ENCODE peak calls at places on chromosomes 2 and 18, in nine cellular contexts. O is psoas muscle, K is IMR-90, C is K562, R is AG09309, M is epithelial cell of esophagus, X is brain microvascular endothelial cell, V is fibroblast of lung, L is PC-9. Y is an unnamed sample.

GRCh38 chr18:61860302-61860701 is 32.5 kb downstream of the RNF152 start:
- DNase-seq in M (no peak), C (no peak), L (no peak), O (no peak), K (peak), V (no peak), X (no peak), R (no peak), Y (peak)

GRCh38 chr2:222239945-222240675 is 58.7 kb downstream of the PAX3 start:
- DNase-seq in K (no peak), R (no peak), C (no peak), V (no peak), L (no peak), M (no peak), X (no peak), O (no peak), Y (no peak)

GRCh38 chr2:171141320-171141719 is 19.4 kb downstream of the TLK1 start:
- DNase-seq in X (peak), V (no peak), M (no peak), K (no peak), R (no peak), C (no peak), O (no peak), L (no peak), Y (no peak)

GRCh38 chr2:235257590-235257989 is 236.3 kb upstream of the AGAP1 start:
- DNase-seq in C (no peak), R (no peak), O (no peak), L (no peak), X (no peak), M (no peak), K (no peak), V (no peak), Y (no peak)

GRCh38 chr2:186503827-186504606 is 18.0 kb downstream of the ZC3H15 start:
- DNase-seq in L (no peak), M (peak), V (peak), O (no peak), R (no peak), C (no peak), X (no peak), K (peak), Y (peak)

GRCh38 chr18:69259282-69259681 is 141.4 kb upstream of the DOK6 start:
- DNase-seq in R (no peak), L (no peak), X (no peak), M (no peak), V (no peak), C (no peak), O (no peak), K (no peak), Y (no peak)

GRCh38 chr2:228771306-228771705 is 499.8 kb downstream of the PID1 start:
- DNase-seq in K (no peak), C (no peak), V (peak), L (no peak), R (no peak), O (no peak), X (no peak), M (no peak), Y (no peak)

GRCh38 chr18:79047556-79048244 is 21.5 kb upstream of the ATP9B start:
- DNase-seq in O (no peak), V (no peak), R (no peak), L (no peak), M (no peak), X (no peak), K (no peak), C (no peak), Y (no peak)

GRCh38 chr2:233996436-233996835 is 54.1 kb upstream of the SPP2 start:
- DNase-seq in K (peak), M (no peak), V (peak), C (no peak), X (no peak), L (no peak), O (no peak), R (no peak), Y (no peak)

GRCh38 chr2:119694470-119694993 is 15.5 kb downstream of the TMEM177 start:
- DNase-seq in M (no peak), X (no peak), L (no peak), V (no peak), C (no peak), R (no peak), O (no peak), K (no peak), Y (no peak)

GRCh38 chr2:240637116-240637900 is 12.0 kb downstream of the GPR35 start:
- DNase-seq in X (no peak), R (no peak), V (no peak), L (no peak), K (no peak), O (no peak), C (no peak), M (no peak), Y (no peak)

GRCh38 chr18:61639886-61640285 is 252.9 kb downstream of the RNF152 start:
- DNase-seq in C (no peak), V (peak), M (no peak), O (no peak), R (no peak), X (no peak), K (peak), L (no peak), Y (no peak)

GRCh38 chr18:27921392-27921791 is 255.5 kb downstream of the CDH2 start:
- DNase-seq in R (no peak), V (no peak), M (no peak), O (no peak), X (no peak), K (no peak), C (no peak), L (no peak), Y (no peak)

GRCh38 chr2:111066062-111066593 is 54.6 kb upstream of the BCL2L11 start:
- DNase-seq in X (no peak), O (no peak), C (no peak), R (no peak), V (no peak), K (no peak), M (no peak), L (no peak), Y (no peak)

GRCh38 chr2:240567872-240568677 is at the start of gene RNPEPL1:
- DNase-seq in O (peak), R (no peak), K (no peak), V (peak), M (peak), X (no peak), C (peak), L (peak), Y (no peak)

GRCh38 chr2:88038263-88039105 is 17.1 kb downstream of the KRCC1 start:
- DNase-seq in L (peak), V (peak), K (peak), O (no peak), X (peak), M (peak), R (peak), C (no peak), Y (peak)

GRCh38 chr18:23924813-23925212 is 89.7 kb upstream of the TTC39C start:
- DNase-seq in R (no peak), V (peak), C (no peak), L (no peak), M (no peak), O (no peak), X (peak), K (peak), Y (peak)

GRCh38 chr18:55233850-55234249 is 274.6 kb upstream of the CCDC68 start:
- DNase-seq in V (no peak), M (no peak), O (no peak), X (peak), K (peak), C (no peak), R (no peak), L (no peak), Y (peak)

GRCh38 chr2:15546297-15547098 is 14.6 kb downstream of the NBAS start:
- DNase-seq in K (no peak), M (no peak), X (no peak), V (no peak), L (no peak), O (no peak), C (no peak), R (no peak), Y (no peak)

GRCh38 chr2:200300065-200300464 is 6.4 kb upstream of the SPATS2L start:
- DNase-seq in V (no peak), K (no peak), C (no peak), R (no peak), X (no peak), L (no peak), O (no peak), M (no peak), Y (no peak)

GRCh38 chr2:9809448-9810088 is 33.7 kb upstream of the TAF1B start:
- DNase-seq in V (no peak), X (no peak), M (peak), C (no peak), L (peak), R (no peak), O (no peak), K (no peak), Y (no peak)

GRCh38 chr2:173749315-173749714 is 215.9 kb downstream of the SP3 start:
- DNase-seq in R (peak), K (peak), M (peak), C (no peak), O (no peak), L (no peak), X (peak), V (peak), Y (peak)

GRCh38 chr18:28175047-28175929 is 1.6 kb downstream of the CDH2 start:
- DNase-seq in O (peak), X (no peak), R (no peak), C (no peak), K (peak), L (no peak), V (no peak), M (peak), Y (peak)

GRCh38 chr2:50345691-50346090 is 686.2 kb downstream of the NRXN1 start:
- DNase-seq in R (no peak), O (no peak), X (no peak), M (no peak), K (no peak), V (no peak), C (no peak), L (no peak), Y (no peak)

GRCh38 chr18:63970803-63971191 is 916 bp downstream of the SERPINB8 start:
- DNase-seq in K (peak), X (no peak), C (no peak), L (peak), M (peak), V (peak), O (peak), R (no peak), Y (no peak)

GRCh38 chr2:50419778-50420177 is 612.2 kb downstream of the NRXN1 start:
- DNase-seq in V (no peak), R (no peak), X (no peak), M (no peak), O (no peak), K (no peak), L (no peak), C (no peak), Y (no peak)

GRCh38 chr2:8543412-8544167 is 138.3 kb upstream of the ID2 start:
- DNase-seq in C (no peak), R (peak), K (peak), L (no peak), X (peak), O (peak), V (peak), M (no peak), Y (peak)

GRCh38 chr2:97774425-97774824 is 61.0 kb downstream of the ZAP70 start:
- DNase-seq in M (no peak), C (peak), V (no peak), K (no peak), R (no peak), L (no peak), O (no peak), X (peak), Y (peak)

GRCh38 chr2:17646096-17646554 is 105.6 kb downstream of the VSNL1 start:
- DNase-seq in C (peak), X (peak), K (peak), L (peak), O (no peak), R (peak), M (peak), V (peak), Y (peak)

GRCh38 chr2:10323535-10323934 is 20.8 kb downstream of the HPCAL1 start:
- DNase-seq in O (no peak), M (no peak), R (no peak), V (no peak), C (no peak), K (no peak), L (no peak), X (no peak), Y (no peak)

GRCh38 chr2:27095745-27096651 is 9.4 kb downstream of the KHK start:
- DNase-seq in R (no peak), V (peak), C (peak), O (peak), K (peak), L (no peak), X (peak), M (peak), Y (peak)

GRCh38 chr18:22311301-22311700 is 106.4 kb downstream of the CTAGE1 start:
- DNase-seq in L (no peak), R (no peak), X (peak), O (no peak), M (no peak), V (peak), K (peak), C (no peak), Y (peak)

GRCh38 chr2:235300368-235301201 is 193.3 kb upstream of the AGAP1 start:
- DNase-seq in M (peak), R (peak), X (peak), O (no peak), L (peak), K (peak), C (no peak), V (peak), Y (peak)

GRCh38 chr2:121377676-121378075 is 92.7 kb upstream of the TFCP2L1 start:
- DNase-seq in M (no peak), C (no peak), K (no peak), R (no peak), X (peak), V (no peak), O (no peak), L (no peak), Y (peak)

GRCh38 chr2:218858671-218859555 is 692 bp upstream of the WNT6 start:
- DNase-seq in X (no peak), V (no peak), L (no peak), C (no peak), M (no peak), O (no peak), K (no peak), R (no peak), Y (no peak)

GRCh38 chr2:61993422-61994024 is 88.0 kb downstream of the COMMD1 start:
- DNase-seq in R (peak), C (peak), V (peak), K (peak), X (peak), O (no peak), M (peak), L (peak), Y (peak)

GRCh38 chr2:39913648-39914456 is 134.8 kb upstream of the THUMPD2 start:
- DNase-seq in K (peak), V (peak), O (no peak), M (peak), L (peak), R (peak), X (peak), C (peak), Y (peak)

GRCh38 chr2:96546797-96547196 is 10.2 kb downstream of the ARID5A start:
- DNase-seq in R (no peak), X (no peak), O (no peak), V (no peak), K (no peak), C (no peak), M (no peak), L (no peak), Y (no peak)

GRCh38 chr2:54454548-54454921 is 1.6 kb upstream of the SPTBN1 start:
- DNase-seq in L (no peak), X (no peak), R (no peak), C (no peak), V (no peak), M (no peak), K (no peak), O (no peak), Y (no peak)
- H3K4me3 ChIP-seq in L (peak), X (no peak), R (no peak), C (no peak), V (no peak), M (no peak), K (no peak), O (peak), Y (no peak)

GRCh38 chr2:232085826-232086425 is 124.4 kb downstream of the DIS3L2 start:
- DNase-seq in L (no peak), M (peak), R (no peak), K (peak), V (no peak), C (no peak), X (peak), O (no peak), Y (no peak)
- TF ChIP-seq CTCF in L (no peak), M (no peak), R (no peak), K (no peak), V (no peak), C (no peak), X (no peak), O (no peak), Y (no peak)

GRCh38 chr18:57550510-57550909 is 36.0 kb downstream of the FECH start:
- DNase-seq in K (no peak), X (no peak), L (no peak), R (no peak), C (no peak), O (no peak), M (no peak), V (no peak), Y (no peak)
- H3K4me3 ChIP-seq in K (no peak), X (no peak), L (no peak), R (no peak), C (no peak), O (no peak), M (no peak), V (no peak), Y (no peak)

GRCh38 chr2:148643998-148644884 is at the start of gene EPC2:
- DNase-seq in O (peak), M (peak), X (peak), V (peak), K (peak), L (peak), C (peak), R (peak), Y (peak)
- TF ChIP-seq CTCF in O (no peak), M (no peak), X (no peak), V (no peak), K (no peak), L (no peak), C (no peak), R (no peak), Y (no peak)

GRCh38 chr2:109287413-109287812 is 158.4 kb downstream of the SH3RF3 start:
- DNase-seq in K (no peak), C (no peak), V (no peak), L (no peak), M (no peak), R (no peak), X (no peak), O (no peak), Y (no peak)
- H3K4me3 ChIP-seq in K (no peak), C (no peak), V (no peak), L (no peak), M (no peak), R (no peak), X (no peak), O (no peak), Y (no peak)

GRCh38 chr2:201984333-201984732 is 49.3 kb upstream of the FZD7 start:
- DNase-seq in L (no peak), V (no peak), M (no peak), R (no peak), X (no peak), C (no peak), O (no peak), K (no peak), Y (no peak)

GRCh38 chr2:201987426-201987825 is 46.2 kb upstream of the FZD7 start:
- DNase-seq in C (no peak), O (no peak), L (no peak), R (no peak), V (no peak), M (no peak), X (no peak), K (no peak), Y (no peak)

GRCh38 chr2:201985740-201986735 is 47.6 kb upstream of the FZD7 start:
- DNase-seq in C (no peak), O (no peak), M (peak), K (peak), V (no peak), R (no peak), X (no peak), L (no peak), Y (no peak)

GRCh38 chr2:201983174-201983573 is 50.5 kb upstream of the FZD7 start:
- DNase-seq in R (no peak), K (no peak), M (no peak), L (no peak), O (no peak), V (no peak), C (no peak), X (no peak), Y (no peak)

GRCh38 chr2:201984800-201985525 is 48.7 kb upstream of the FZD7 start:
- DNase-seq in X (no peak), M (peak), C (no peak), O (no peak), L (no peak), K (no peak), V (no peak), R (no peak), Y (no peak)
- TF ChIP-seq CTCF in X (peak), M (no peak), C (no peak), O (no peak), L (no peak), K (no peak), V (no peak), R (no peak), Y (no peak)

DNA sequence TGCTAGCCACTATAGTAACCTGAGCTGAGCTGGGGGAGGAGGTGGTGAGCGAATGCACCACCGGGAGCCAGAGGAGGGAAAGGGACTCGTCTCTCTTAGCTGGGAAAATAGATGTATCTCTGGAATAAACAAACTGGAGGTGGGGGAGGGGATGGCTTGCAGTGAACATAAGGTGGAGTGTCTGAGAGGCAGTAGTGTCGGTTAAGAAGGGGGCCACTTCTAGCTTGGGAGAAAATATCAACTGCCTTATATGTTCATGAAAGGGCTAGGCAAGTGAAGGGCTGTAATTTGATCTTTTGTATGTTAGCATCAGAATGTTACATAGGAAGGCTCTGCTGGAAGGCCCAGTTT is 2.2 kb downstream of the SETBP1 start:
- DNase-seq in V (peak), X (no peak), M (peak), K (no peak), C (no peak), R (no peak), O (peak), L (no peak), Y (no peak)
- H3K4me3 ChIP-seq in V (peak), X (peak), M (no peak), K (no peak), C (no peak), R (peak), O (peak), L (no peak), Y (no peak)

GRCh38 chr2:128172191-128172590 is 81.2 kb downstream of the UGGT1 start:
- DNase-seq in K (peak), V (peak), C (no peak), O (no peak), M (peak), L (no peak), X (no peak), R (no peak), Y (no peak)
- TF ChIP-seq CTCF in K (peak), V (peak), C (peak), O (peak), M (peak), L (peak), X (peak), R (no peak), Y (peak)

GRCh38 chr18:77130229-77131099 is 2.1 kb downstream of the MBP start:
- DNase-seq in V (no peak), K (no peak), C (no peak), M (no peak), O (no peak), X (no peak), L (no peak), R (no peak), Y (no peak)
- H3K4me3 ChIP-seq in V (no peak), K (no peak), C (no peak), M (peak), O (peak), X (peak), L (peak), R (no peak), Y (peak)